ENCODE peak calls at places on chromosomes 11 and 22, in seven cellular contexts. N, J, B, T, Z, I and D are unnamed samples.

GRCh38 chr22:29022101-29022817 is 39.4 kb downstream of the C22orf31 start:
- DNase-seq in N (no peak), J (no peak), B (no peak), T (no peak), Z (no peak), I (peak), D (no peak)

GRCh38 chr11:34647131-34647530 is 26.2 kb downstream of the EHF start:
- DNase-seq in N (no peak), J (no peak), B (no peak), T (no peak), Z (no peak), I (no peak), D (no peak)

GRCh38 chr11:797300-798092 is 585 bp downstream of the SLC25A22 start:
- DNase-seq in N (peak), J (no peak), B (peak), T (peak), Z (peak), I (peak), D (peak)

GRCh38 chr22:41367039-41367679 is 14.6 kb upstream of the TEF start:
- DNase-seq in N (peak), J (peak), B (peak), T (peak), Z (peak), I (peak), D (no peak)

GRCh38 chr11:44727114-44727372 is 281 bp downstream of the TSPAN18 start:
- DNase-seq in N (no peak), J (no peak), B (no peak), T (no peak), Z (no peak), I (no peak), D (no peak)

GRCh38 chr11:21556936-21557335 is 635.9 kb upstream of the ANO5 start:
- DNase-seq in N (no peak), J (no peak), B (no peak), T (no peak), Z (no peak), I (no peak), D (no peak)

GRCh38 chr11:123454060-123454651 is 24.1 kb downstream of the GRAMD1B start:
- DNase-seq in N (no peak), J (peak), B (peak), T (no peak), Z (peak), I (no peak), D (no peak)

GRCh38 chr11:28735511-28735910 is 627.3 kb downstream of the METTL15 start:
- DNase-seq in N (no peak), J (no peak), B (no peak), T (no peak), Z (no peak), I (no peak), D (peak)

GRCh38 chr11:82682003-82682751 is 51.5 kb downstream of the FAM181B start:
- DNase-seq in N (peak), J (peak), B (peak), T (peak), Z (peak), I (peak), D (peak)

GRCh38 chr22:49913026-49913425 is 5.2 kb downstream of the ALG12 start:
- DNase-seq in N (no peak), J (no peak), B (no peak), T (no peak), Z (no peak), I (no peak), D (no peak)

GRCh38 chr11:113579292-113579940 is 104.2 kb upstream of the DRD2 start:
- DNase-seq in N (peak), J (no peak), B (no peak), T (no peak), Z (no peak), I (no peak), D (no peak)

GRCh38 chr11:79413258-79413657 is 27.6 kb downstream of the TENM4 start:
- DNase-seq in N (peak), J (no peak), B (peak), T (peak), Z (no peak), I (peak), D (no peak)

GRCh38 chr11:71500601-71501021 is 26.5 kb upstream of the KRTAP5-7 start:
- DNase-seq in N (no peak), J (peak), B (no peak), T (no peak), Z (peak), I (no peak), D (no peak)

GRCh38 chr11:47216141-47216798 is 1.5 kb downstream of the DDB2 start:
- DNase-seq in N (peak), J (peak), B (peak), T (no peak), Z (peak), I (peak), D (peak)

GRCh38 chr11:75079546-75079945 is 17.1 kb downstream of the OR2AT4 start:
- DNase-seq in N (no peak), J (no peak), B (no peak), T (no peak), Z (no peak), I (no peak), D (no peak)

GRCh38 chr11:108556019-108556418 is 37.5 kb downstream of the EXPH5 start:
- DNase-seq in N (no peak), J (no peak), B (no peak), T (no peak), Z (no peak), I (no peak), D (no peak)

GRCh38 chr11:17735823-17736772 is 1.5 kb downstream of the KCNC1 start:
- DNase-seq in N (peak), J (no peak), B (no peak), T (peak), Z (no peak), I (no peak), D (no peak)

GRCh38 chr11:17740649-17741235 is 6.2 kb downstream of the KCNC1 start:
- DNase-seq in N (no peak), J (no peak), B (no peak), T (no peak), Z (no peak), I (no peak), D (no peak)

GRCh38 chr11:17739945-17740338 is 5.4 kb downstream of the KCNC1 start:
- DNase-seq in N (no peak), J (no peak), B (no peak), T (no peak), Z (no peak), I (no peak), D (no peak)

GRCh38 chr11:17736921-17737817 is 2.6 kb downstream of the KCNC1 start:
- DNase-seq in N (no peak), J (no peak), B (no peak), T (no peak), Z (no peak), I (no peak), D (no peak)

DNA sequence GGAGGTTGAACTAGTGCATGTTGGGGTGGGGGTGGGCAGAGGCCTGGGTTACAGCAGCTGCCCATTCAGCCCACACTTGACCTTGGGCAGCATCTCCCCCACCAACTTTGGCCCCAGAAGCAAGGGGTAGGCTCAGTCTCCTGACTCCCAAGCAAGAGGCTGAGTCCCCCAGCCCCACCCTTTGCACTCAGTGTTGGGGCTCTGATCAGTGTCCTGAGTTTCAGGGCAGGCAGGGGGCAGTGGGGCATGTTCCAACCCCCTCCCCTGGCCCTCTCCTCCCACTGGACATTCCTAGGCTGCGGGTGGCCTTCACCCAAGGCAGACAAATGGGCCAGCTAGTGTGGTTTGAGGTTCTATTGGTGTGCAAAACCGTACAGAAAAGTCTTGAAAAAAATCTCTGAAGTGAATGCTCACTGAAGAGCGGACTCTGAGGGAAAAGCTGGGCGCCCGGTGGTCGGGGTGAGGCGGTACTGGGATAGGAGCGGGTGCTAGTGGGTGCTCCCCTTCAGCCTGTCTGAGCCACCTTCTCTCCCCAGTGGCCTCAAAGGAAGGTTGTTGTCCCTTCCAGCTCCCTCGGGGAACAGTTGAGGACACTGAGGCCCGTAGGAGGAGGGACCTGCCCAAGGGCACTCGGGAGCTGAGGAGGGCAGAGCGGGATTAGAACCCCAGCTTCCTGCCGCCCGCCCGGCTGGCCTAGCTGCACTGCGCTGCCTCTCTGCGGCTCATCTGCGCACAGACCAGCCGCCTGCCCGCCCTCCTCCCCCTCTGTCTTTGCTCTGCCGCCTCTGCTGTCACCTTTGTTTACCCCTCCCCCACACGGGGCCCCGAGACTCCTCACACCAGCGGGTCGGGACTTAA is 4.0 kb downstream of the KCNC1 start:
- DNase-seq in N (peak), J (no peak), B (no peak), T (peak), Z (no peak), I (no peak), D (no peak)
- TF ChIP-seq EZH2 in N (no peak), J (no peak), B (no peak), T (no peak), Z (no peak), I (peak), D (no peak)

GRCh38 chr11:126817523-126818450 is 182.8 kb downstream of the KIRREL3 start:
- DNase-seq in N (no peak), J (no peak), B (peak), T (no peak), Z (no peak), I (no peak), D (no peak)

GRCh38 chr11:126817096-126817495 is 183.5 kb downstream of the KIRREL3 start:
- DNase-seq in N (no peak), J (no peak), B (peak), T (no peak), Z (no peak), I (no peak), D (no peak)

GRCh38 chr11:126823271-126823670 is 177.3 kb downstream of the KIRREL3 start:
- DNase-seq in N (no peak), J (no peak), B (no peak), T (no peak), Z (no peak), I (no peak), D (no peak)

GRCh38 chr11:126824035-126824607 is 176.4 kb downstream of the KIRREL3 start:
- DNase-seq in N (no peak), J (no peak), B (no peak), T (peak), Z (no peak), I (no peak), D (no peak)

DNA sequence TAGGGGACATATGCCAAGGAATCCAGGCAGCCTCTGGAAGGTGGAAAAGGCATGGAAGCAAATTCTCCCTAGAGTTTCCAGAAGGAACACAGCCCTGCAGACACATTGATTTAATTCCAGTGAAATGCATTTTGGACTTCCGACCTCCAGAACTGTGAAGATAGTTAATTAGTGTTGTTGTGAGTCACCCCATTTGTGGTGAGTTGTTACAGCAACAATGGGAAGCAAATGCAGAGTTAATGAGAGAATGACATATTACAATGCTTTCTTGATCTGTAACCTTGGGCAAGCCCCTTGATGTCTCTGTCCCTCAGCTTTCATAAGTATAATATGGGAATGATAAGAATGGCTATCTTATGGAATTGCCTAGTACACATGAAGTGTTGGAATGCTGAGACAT is 178.7 kb downstream of the KIRREL3 start:
- DNase-seq in N (no peak), J (no peak), B (no peak), T (no peak), Z (no peak), I (no peak), D (no peak)
- TF ChIP-seq EZH2phosphoT487 in N (no peak), J (no peak), B (no peak), T (no peak), Z (no peak), I (no peak), D (no peak)

GRCh38 chr11:69639843-69640242 is 1.1 kb upstream of the CCND1 start:
- DNase-seq in N (no peak), J (no peak), B (no peak), T (no peak), Z (no peak), I (no peak), D (no peak)
- H3K4me3 ChIP-seq in N (peak), J (peak), B (peak), T (peak), Z (peak), I (peak), D (peak)

DNA sequence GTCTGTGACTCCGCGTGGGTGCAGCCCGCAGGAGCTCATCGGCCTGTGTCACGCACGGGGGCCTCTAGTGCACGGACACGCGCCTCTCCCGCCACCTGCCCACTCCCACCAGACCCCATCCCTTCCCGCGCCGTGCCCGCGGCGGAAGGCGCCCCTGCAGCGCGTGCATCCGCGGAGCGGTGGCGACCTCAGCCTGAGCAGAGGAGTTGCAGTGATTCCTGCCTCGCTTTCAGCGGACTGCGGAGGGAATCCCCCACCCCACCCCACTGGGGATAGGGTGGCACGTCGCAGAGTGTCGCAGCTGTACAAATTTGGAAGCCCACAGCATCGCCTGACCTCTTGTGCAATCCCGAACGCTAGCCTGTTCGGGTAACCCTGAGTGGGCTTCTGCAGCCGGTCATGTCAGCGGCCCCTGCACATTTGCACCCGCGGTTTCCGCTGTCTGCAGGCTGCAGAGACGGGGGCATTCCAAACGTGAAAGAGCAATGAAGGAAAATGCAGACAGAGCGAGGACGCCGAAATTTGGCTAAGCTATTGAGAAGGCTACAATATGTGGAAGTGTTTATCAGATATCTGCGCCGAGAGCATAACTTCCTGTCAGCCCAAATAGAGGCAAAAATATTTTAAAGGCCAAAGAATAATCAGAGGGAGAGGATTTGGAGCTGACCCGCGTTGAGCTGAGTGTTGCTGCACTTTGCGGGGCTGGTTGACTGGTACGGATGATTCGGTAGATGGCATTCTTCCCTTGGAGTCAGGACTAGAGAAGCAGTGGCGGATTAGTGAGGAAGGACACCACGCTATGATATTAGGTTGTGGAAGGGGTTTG is 619 bp upstream of the ARHGAP20 start:
- DNase-seq in N (peak), J (no peak), B (peak), T (peak), Z (no peak), I (peak), D (no peak)
- TF ChIP-seq EZH2 in N (peak), J (no peak), B (no peak), T (peak), Z (peak), I (no peak), D (no peak)